ENCODE peak calls at places on chromosome 19, in eight cellular contexts. R is GM23338, O is AG04449, B is bronchial epithelial cell, X is vagina, L is GM12864, W is neural progenitor cell, Q is lung. C is an unnamed sample.

GRCh38 chr19:6740589-6741348 is 1.3 kb downstream of the TRIP10 start:
- DNase-seq in R (peak; percentile 86), O (no peak), B (peak; percentile 37), X (no peak), L (no peak), W (peak; percentile 89), Q (peak; percentile 64), C (peak; percentile 77)

GRCh38 chr19:19475845-19476828 is 39.2 kb downstream of the TSSK6 start:
- DNase-seq in R (peak; percentile 82), O (no peak), B (no peak), X (no peak), L (no peak), W (peak; percentile 60), Q (no peak), C (peak; percentile 48)

GRCh38 chr19:13917888-13918406 is 11.9 kb downstream of the CC2D1A start:
- DNase-seq in R (no peak), O (no peak), B (no peak), X (no peak), L (no peak), W (no peak), Q (no peak), C (no peak)

GRCh38 chr19:35224681-35225604 is 3.6 kb downstream of the FAM187B start:
- DNase-seq in R (peak; percentile 76), O (no peak), B (no peak), X (peak; percentile 77), L (no peak), W (no peak), Q (peak; percentile 50), C (no peak)

GRCh38 chr19:18915639-18916038 is 3.5 kb downstream of the COPE start:
- DNase-seq in R (peak; percentile 72), O (no peak), B (peak; percentile 32), X (no peak), L (no peak), W (peak; percentile 69), Q (no peak), C (peak; percentile 33)

GRCh38 chr19:19406878-19407639 is 1.6 kb downstream of the GATAD2A start:
- DNase-seq in R (no peak), O (no peak), B (peak; percentile 52), X (no peak), L (no peak), W (peak; percentile 28), Q (peak; percentile 55), C (peak; percentile 68)

GRCh38 chr19:2207991-2208860 is 27.9 kb downstream of the PLEKHJ1 start:
- DNase-seq in R (peak; percentile 75), O (no peak), B (peak; percentile 14), X (no peak), L (no peak), W (peak; percentile 83), Q (no peak), C (peak; percentile 89)

GRCh38 chr19:10408511-10409291 is 5.4 kb upstream of the CDC37 start:
- DNase-seq in R (no peak), O (no peak), B (no peak), X (no peak), L (no peak), W (no peak), Q (no peak), C (no peak)

GRCh38 chr19:14021474-14021873 is 6.5 kb upstream of the RLN3 start:
- DNase-seq in R (peak; percentile 53), O (no peak), B (no peak), X (no peak), L (no peak), W (peak; percentile 53), Q (no peak), C (no peak)

GRCh38 chr19:5436101-5436947 is 18.9 kb upstream of the ZNRF4 start:
- DNase-seq in R (peak; percentile 96), O (peak; percentile 12), B (no peak), X (no peak), L (no peak), W (peak; percentile 95), Q (no peak), C (no peak)

GRCh38 chr19:10353793-10354391 is 14.5 kb upstream of the ICAM3 start:
- DNase-seq in R (peak; percentile 100), O (no peak), B (no peak), X (no peak), L (no peak), W (peak; percentile 95), Q (no peak), C (peak; percentile 37)

GRCh38 chr19:1102407-1103106 is 1.2 kb upstream of the GPX4 start:
- DNase-seq in R (no peak), O (peak; percentile 98), B (peak; percentile 100), X (peak; percentile 97), L (peak; percentile 66), W (no peak), Q (peak; percentile 79), C (peak; percentile 99)

GRCh38 chr19:29013325-29013724 is 199.6 kb downstream of the UQCRFS1 start:
- DNase-seq in R (peak; percentile 53), O (no peak), B (no peak), X (no peak), L (no peak), W (peak; percentile 54), Q (no peak), C (no peak)

GRCh38 chr19:18883530-18884304 is 12.2 kb downstream of the CERS1 start:
- DNase-seq in R (no peak), O (no peak), B (no peak), X (no peak), L (no peak), W (no peak), Q (no peak), C (no peak)

GRCh38 chr19:52946322-52947310 is 16.1 kb downstream of the ZNF816 start:
- DNase-seq in R (peak; percentile 99), O (no peak), B (no peak), X (peak; percentile 75), L (no peak), W (peak; percentile 83), Q (peak; percentile 36), C (peak; percentile 40)

GRCh38 chr19:38375748-38376147 is 1.4 kb downstream of the PSMD8 start:
- DNase-seq in R (no peak), O (no peak), B (no peak), X (no peak), L (no peak), W (peak; percentile 1), Q (no peak), C (peak; percentile 53)

GRCh38 chr19:12692960-12693359 is 3.5 kb downstream of the FBXW9 start:
- DNase-seq in R (no peak), O (no peak), B (no peak), X (no peak), L (no peak), W (no peak), Q (no peak), C (no peak)

GRCh38 chr19:16951529-16951928 is 62.7 kb downstream of the F2RL3 start:
- DNase-seq in R (no peak), O (no peak), B (peak; percentile 90), X (no peak), L (no peak), W (no peak), Q (no peak), C (no peak)

GRCh38 chr19:13064092-13064489 is 38.6 kb downstream of the LYL1 start:
- DNase-seq in R (no peak), O (no peak), B (no peak), X (no peak), L (no peak), W (no peak), Q (no peak), C (no peak)

GRCh38 chr19:2544576-2545415 is 68.9 kb downstream of the GADD45B start:
- DNase-seq in R (no peak), O (no peak), B (no peak), X (no peak), L (no peak), W (no peak), Q (no peak), C (no peak)

GRCh38 chr19:39017646-39018045 is 14.7 kb downstream of the FBXO27 start:
- DNase-seq in R (no peak), O (no peak), B (no peak), X (no peak), L (no peak), W (no peak), Q (no peak), C (no peak)

GRCh38 chr19:33750587-33751385 is 45.9 kb upstream of the KCTD15 start:
- DNase-seq in R (no peak), O (no peak), B (no peak), X (no peak), L (no peak), W (no peak), Q (no peak), C (no peak)

DNA sequence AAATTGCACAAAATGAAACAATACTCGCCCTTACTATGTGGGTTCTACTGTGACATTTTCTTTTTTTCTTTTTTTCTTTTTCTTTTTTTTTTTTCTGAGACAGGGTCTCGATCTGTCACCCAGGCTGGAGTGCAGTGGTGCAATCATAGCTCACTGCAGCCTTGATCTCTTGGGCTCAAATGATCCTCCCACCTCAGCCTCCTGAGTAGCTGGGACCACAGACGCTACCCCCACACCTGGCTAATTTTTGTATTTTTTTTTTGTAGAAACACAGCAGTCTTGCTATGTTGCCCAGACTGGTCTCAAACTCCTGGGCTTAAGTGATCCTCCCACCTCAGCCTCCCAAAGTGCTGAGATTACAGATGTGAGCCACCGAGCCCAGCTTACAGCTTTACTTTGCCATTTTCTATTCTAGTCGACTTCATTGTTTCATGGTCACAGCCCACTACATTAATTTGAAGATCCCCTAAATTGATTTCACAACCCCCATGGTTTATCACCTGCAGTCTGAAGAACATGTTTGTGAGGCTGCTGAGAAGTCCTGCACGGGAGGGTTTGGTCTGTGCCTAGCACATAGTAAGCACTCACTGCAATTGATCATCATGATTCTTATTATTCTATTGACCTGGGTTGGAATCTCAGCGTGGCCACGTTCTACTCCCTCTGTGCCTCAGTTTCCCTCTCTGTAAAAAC is 3.8 kb downstream of the BCL3 start:
- DNase-seq in R (no peak), O (no peak), B (no peak), X (no peak), L (no peak), W (no peak), Q (no peak), C (no peak)
- H3K4me3 ChIP-seq in R (peak overlapping the region; percentile 72), O (peak overlapping the region; percentile 53), B (no peak overlapping the region), X (peak overlapping the region; percentile 43), L (no peak overlapping the region), W (no peak overlapping the region), Q (peak overlapping the region; percentile 6), C (no peak overlapping the region)

GRCh38 chr19:4113398-4114088 is 10.4 kb downstream of the MAP2K2 start:
- DNase-seq in R (no peak), O (no peak), B (no peak), X (no peak), L (no peak), W (no peak), Q (no peak), C (no peak)
- H3K4me3 ChIP-seq in R (no peak overlapping the region), O (no peak overlapping the region), B (no peak overlapping the region), X (no peak overlapping the region), L (no peak overlapping the region), W (no peak overlapping the region), Q (no peak overlapping the region), C (no peak overlapping the region)

GRCh38 chr19:55683449-55684261 is 8.6 kb downstream of the EPN1 start:
- DNase-seq in R (no peak), O (no peak), B (no peak), X (no peak), L (no peak), W (no peak), Q (peak; percentile 59), C (no peak)
- H3K4me3 ChIP-seq in R (no peak overlapping the region), O (no peak overlapping the region), B (no peak overlapping the region), X (no peak overlapping the region), L (no peak overlapping the region), W (no peak overlapping the region), Q (no peak overlapping the region), C (no peak overlapping the region)

GRCh38 chr19:48461651-48461981 is 6.2 kb downstream of the KCNJ14 start:
- DNase-seq in R (no peak), O (no peak), B (no peak), X (no peak), L (no peak), W (no peak), Q (no peak), C (no peak)
- H3K4me3 ChIP-seq in R (no peak overlapping the region), O (no peak overlapping the region), B (no peak overlapping the region), X (no peak overlapping the region), L (no peak overlapping the region), W (no peak overlapping the region), Q (no peak overlapping the region), C (no peak overlapping the region)